ENCODE peak calls at places on chromosomes 3 and 15, in four cellular contexts. One of them, this sample, is unnamed.

GRCh38 chr3:136380530-136380929 is 130.4 kb downstream of the PCCB start:
- DNase-seq in body of pancreas: no peak
- DNase-seq in heart right ventricle: no peak
- DNase-seq in mesendoderm: no peak
- DNase-seq in this sample: no peak

GRCh38 chr3:108208831-108209230 is 13.4 kb downstream of the IFT57 start:
- DNase-seq in body of pancreas: no peak
- DNase-seq in heart right ventricle: no peak
- DNase-seq in mesendoderm: no peak
- DNase-seq in this sample: no peak

GRCh38 chr3:114624676-114625181 is 330.9 kb downstream of the TIGIT start:
- DNase-seq in body of pancreas: peak; percentile 86
- DNase-seq in heart right ventricle: peak; percentile 94
- DNase-seq in mesendoderm: peak; percentile 47
- DNase-seq in this sample: peak; percentile 96

GRCh38 chr3:55802816-55803215 is 315.7 kb upstream of the WNT5A start:
- DNase-seq in body of pancreas: no peak
- DNase-seq in heart right ventricle: no peak
- DNase-seq in mesendoderm: no peak
- DNase-seq in this sample: no peak

GRCh38 chr15:50485389-50485788 is 61.1 kb downstream of the USP50 start:
- DNase-seq in body of pancreas: no peak
- DNase-seq in heart right ventricle: no peak
- DNase-seq in mesendoderm: no peak
- DNase-seq in this sample: no peak

GRCh38 chr15:91897585-91898372 is 44.3 kb downstream of the SLCO3A1 start:
- DNase-seq in body of pancreas: no peak
- DNase-seq in heart right ventricle: no peak
- DNase-seq in mesendoderm: no peak
- DNase-seq in this sample: peak; percentile 71

GRCh38 chr3:135908225-135908624 is 57.3 kb upstream of the PPP2R3A start:
- DNase-seq in body of pancreas: peak; percentile 11
- DNase-seq in heart right ventricle: no peak
- DNase-seq in mesendoderm: peak; percentile 75
- DNase-seq in this sample: no peak

GRCh38 chr15:79310612-79310984 is 314 bp upstream of the TMED3 start:
- DNase-seq in body of pancreas: no peak
- DNase-seq in heart right ventricle: no peak
- DNase-seq in mesendoderm: peak; percentile 83
- DNase-seq in this sample: no peak

GRCh38 chr3:43691120-43692002 is 623 bp downstream of the ABHD5 start:
- DNase-seq in body of pancreas: peak; percentile 89
- DNase-seq in heart right ventricle: peak; percentile 66
- DNase-seq in mesendoderm: peak; percentile 81
- DNase-seq in this sample: peak; percentile 86

GRCh38 chr15:50238263-50238662 is 27.3 kb downstream of the HDC start:
- DNase-seq in body of pancreas: no peak
- DNase-seq in heart right ventricle: no peak
- DNase-seq in mesendoderm: no peak
- DNase-seq in this sample: no peak

GRCh38 chr15:47987908-47988532 is 132.8 kb upstream of the SLC24A5 start:
- DNase-seq in body of pancreas: peak; percentile 37
- DNase-seq in heart right ventricle: peak; percentile 47
- DNase-seq in mesendoderm: peak; percentile 86
- DNase-seq in this sample: no peak

GRCh38 chr3:129360224-129360623 is 68.2 kb downstream of the EFCAB12 start:
- DNase-seq in body of pancreas: no peak
- DNase-seq in heart right ventricle: no peak
- DNase-seq in mesendoderm: peak; percentile 79
- DNase-seq in this sample: no peak

GRCh38 chr3:40186508-40186907 is 123.0 kb upstream of the EIF1B start:
- DNase-seq in body of pancreas: peak; percentile 44
- DNase-seq in heart right ventricle: no peak
- DNase-seq in mesendoderm: no peak
- DNase-seq in this sample: no peak

GRCh38 chr3:3260870-3261269 is 81.4 kb upstream of the CRBN start:
- DNase-seq in body of pancreas: no peak
- DNase-seq in heart right ventricle: no peak
- DNase-seq in mesendoderm: no peak
- DNase-seq in this sample: no peak

GRCh38 chr15:39741258-39741657 is 41.4 kb downstream of the FSIP1 start:
- DNase-seq in body of pancreas: no peak
- DNase-seq in heart right ventricle: no peak
- DNase-seq in mesendoderm: no peak
- DNase-seq in this sample: no peak

GRCh38 chr15:76140069-76140454 is 80.3 kb downstream of the TMEM266 start:
- DNase-seq in body of pancreas: no peak
- DNase-seq in heart right ventricle: no peak
- DNase-seq in mesendoderm: peak; percentile 41
- DNase-seq in this sample: peak; percentile 41

GRCh38 chr3:126728680-126729079 is 24.6 kb downstream of the CHCHD6 start:
- DNase-seq in body of pancreas: no peak
- DNase-seq in heart right ventricle: no peak
- DNase-seq in mesendoderm: no peak
- DNase-seq in this sample: no peak

GRCh38 chr3:114447950-114448479 is 154.2 kb downstream of the TIGIT start:
- DNase-seq in body of pancreas: no peak
- DNase-seq in heart right ventricle: no peak
- DNase-seq in mesendoderm: no peak
- DNase-seq in this sample: no peak

GRCh38 chr15:66740802-66741201 is 38.8 kb downstream of the SMAD6 start:
- DNase-seq in body of pancreas: no peak
- DNase-seq in heart right ventricle: no peak
- DNase-seq in mesendoderm: no peak
- DNase-seq in this sample: peak; percentile 92

GRCh38 chr3:65732060-65732933 is 306.4 kb downstream of the MAGI1 start:
- DNase-seq in body of pancreas: no peak
- DNase-seq in heart right ventricle: peak; percentile 23
- DNase-seq in mesendoderm: peak; percentile 82
- DNase-seq in this sample: no peak

GRCh38 chr3:16824085-16824696 is 60.6 kb upstream of the PLCL2 start:
- DNase-seq in body of pancreas: no peak
- DNase-seq in heart right ventricle: no peak
- DNase-seq in mesendoderm: no peak
- DNase-seq in this sample: no peak

GRCh38 chr3:157667493-157667892 is 164.3 kb upstream of the VEPH1 start:
- DNase-seq in body of pancreas: no peak
- DNase-seq in heart right ventricle: no peak
- DNase-seq in mesendoderm: no peak
- DNase-seq in this sample: no peak

GRCh38 chr15:69703495-69704187 is 251.0 kb downstream of the RPLP1 start:
- DNase-seq in body of pancreas: no peak
- DNase-seq in heart right ventricle: no peak
- DNase-seq in mesendoderm: no peak
- DNase-seq in this sample: no peak

GRCh38 chr3:150765949-150766720 is 3.2 kb upstream of the SIAH2 start:
- DNase-seq in body of pancreas: no peak
- DNase-seq in heart right ventricle: no peak
- DNase-seq in mesendoderm: peak; percentile 76
- DNase-seq in this sample: no peak

GRCh38 chr15:66849746-66850077 is 147.7 kb downstream of the SMAD6 start:
- DNase-seq in body of pancreas: no peak
- DNase-seq in heart right ventricle: no peak
- DNase-seq in mesendoderm: peak; percentile 40
- DNase-seq in this sample: no peak

GRCh38 chr15:68930268-68931022 is at the start of gene SPESP1:
- DNase-seq in body of pancreas: peak; percentile 22
- DNase-seq in heart right ventricle: peak; percentile 49
- DNase-seq in mesendoderm: no peak
- DNase-seq in this sample: peak; percentile 69

GRCh38 chr3:13718437-13718836 is 161.4 kb downstream of the WNT7A start:
- DNase-seq in body of pancreas: no peak
- DNase-seq in heart right ventricle: peak; percentile 0
- DNase-seq in mesendoderm: no peak
- DNase-seq in this sample: no peak

GRCh38 chr3:39448506-39449233 is 18.8 kb upstream of the MOBP start:
- DNase-seq in body of pancreas: no peak
- DNase-seq in heart right ventricle: no peak
- DNase-seq in mesendoderm: no peak
- DNase-seq in this sample: no peak

GRCh38 chr15:49645937-49646336 is 25.1 kb downstream of the DTWD1 start:
- DNase-seq in body of pancreas: peak; percentile 31
- DNase-seq in heart right ventricle: no peak
- DNase-seq in mesendoderm: no peak
- DNase-seq in this sample: peak; percentile 18

GRCh38 chr3:126672741-126673140 is 17.8 kb upstream of the TXNRD3 start:
- DNase-seq in body of pancreas: no peak
- DNase-seq in heart right ventricle: no peak
- DNase-seq in mesendoderm: no peak
- DNase-seq in this sample: peak; percentile 56

GRCh38 chr15:66789029-66790025 is 87.3 kb downstream of the SMAD6 start:
- DNase-seq in body of pancreas: peak; percentile 65
- DNase-seq in heart right ventricle: no peak
- DNase-seq in mesendoderm: peak; percentile 83
- DNase-seq in this sample: peak; percentile 87

GRCh38 chr15:68249058-68249713 is 19.7 kb upstream of the CLN6 start:
- DNase-seq in body of pancreas: no peak
- DNase-seq in heart right ventricle: no peak
- DNase-seq in mesendoderm: no peak
- DNase-seq in this sample: no peak

GRCh38 chr3:174440741-174441587 is 418.2 kb upstream of the NAALADL2 start:
- DNase-seq in body of pancreas: peak; percentile 91
- DNase-seq in heart right ventricle: peak; percentile 85
- DNase-seq in mesendoderm: peak; percentile 95
- DNase-seq in this sample: peak; percentile 88

GRCh38 chr3:68972358-68972979 is 40.1 kb upstream of the TAFA4 start:
- DNase-seq in body of pancreas: peak; percentile 60
- DNase-seq in heart right ventricle: peak; percentile 36
- DNase-seq in mesendoderm: peak; percentile 88
- DNase-seq in this sample: peak; percentile 25

GRCh38 chr15:49064281-49064653 is 18.0 kb upstream of the SECISBP2L start:
- DNase-seq in body of pancreas: no peak
- DNase-seq in heart right ventricle: no peak
- DNase-seq in mesendoderm: peak; percentile 61
- DNase-seq in this sample: no peak

GRCh38 chr15:95459288-95459687 is 871.2 kb upstream of the NR2F2 start:
- DNase-seq in body of pancreas: no peak
- DNase-seq in heart right ventricle: no peak
- DNase-seq in mesendoderm: no peak
- DNase-seq in this sample: no peak

DNA sequence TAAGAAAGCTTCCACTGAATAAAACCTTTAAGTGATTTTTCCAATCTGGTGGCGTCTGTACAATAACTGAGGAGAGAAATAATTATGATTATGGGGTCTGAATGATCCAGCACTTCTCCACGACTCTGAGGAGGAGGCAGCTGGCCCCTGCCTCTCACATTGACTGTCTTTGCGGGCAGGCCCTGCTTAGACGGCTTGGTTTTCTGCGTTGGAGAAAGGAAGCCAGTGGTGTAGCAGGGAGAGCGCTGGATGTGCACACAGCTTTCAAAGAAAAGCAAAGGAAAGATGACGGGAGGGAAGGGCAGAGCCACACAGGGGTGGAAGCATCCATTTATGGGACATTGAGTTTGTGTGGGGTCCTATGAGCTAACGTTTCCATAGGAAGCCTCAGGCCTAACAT is 62.5 kb downstream of the MGLL start:
- DNase-seq in body of pancreas: no peak
- DNase-seq in heart right ventricle: no peak
- DNase-seq in mesendoderm: no peak
- DNase-seq in this sample: peak; percentile 10
- H3K4me1 ChIP-seq in body of pancreas: peaks cover 4% of the 10 kb centered on the region
- H3K4me1 ChIP-seq in heart right ventricle: peaks cover 71% of the 10 kb centered on the region
- H3K4me1 ChIP-seq in mesendoderm: no peaks in the 10 kb centered on the region
- H3K4me1 ChIP-seq in this sample: peaks cover 27% of the 10 kb centered on the region

GRCh38 chr15:90039996-90040395 is 38.9 kb downstream of the ZNF710 start:
- DNase-seq in body of pancreas: no peak
- DNase-seq in heart right ventricle: no peak
- DNase-seq in mesendoderm: no peak
- DNase-seq in this sample: no peak
- H3K4me1 ChIP-seq in body of pancreas: peaks cover 59% of the 10 kb centered on the region
- H3K4me1 ChIP-seq in heart right ventricle: peaks cover 36% of the 10 kb centered on the region
- H3K4me1 ChIP-seq in mesendoderm: peaks cover 26% of the 10 kb centered on the region
- H3K4me1 ChIP-seq in this sample: peaks cover 10% of the 10 kb centered on the region

GRCh38 chr15:33320017-33320416 is 9.2 kb downstream of the RYR3 start:
- DNase-seq in body of pancreas: no peak
- DNase-seq in heart right ventricle: no peak
- DNase-seq in mesendoderm: no peak
- DNase-seq in this sample: no peak

GRCh38 chr15:33326908-33327307 is 16.1 kb downstream of the RYR3 start:
- DNase-seq in body of pancreas: no peak
- DNase-seq in heart right ventricle: no peak
- DNase-seq in mesendoderm: no peak
- DNase-seq in this sample: no peak

GRCh38 chr15:33324609-33325008 is 13.8 kb downstream of the RYR3 start:
- DNase-seq in body of pancreas: no peak
- DNase-seq in heart right ventricle: no peak
- DNase-seq in mesendoderm: no peak
- DNase-seq in this sample: no peak

GRCh38 chr15:33322091-33322490 is 11.3 kb downstream of the RYR3 start:
- DNase-seq in body of pancreas: no peak
- DNase-seq in heart right ventricle: no peak
- DNase-seq in mesendoderm: no peak
- DNase-seq in this sample: no peak
- H3K4me1 ChIP-seq in body of pancreas: no peaks in the 10 kb centered on the region
- H3K4me1 ChIP-seq in heart right ventricle: no peaks in the 10 kb centered on the region
- H3K4me1 ChIP-seq in mesendoderm: peaks cover 2% of the 10 kb centered on the region
- H3K4me1 ChIP-seq in this sample: no peaks in the 10 kb centered on the region

DNA sequence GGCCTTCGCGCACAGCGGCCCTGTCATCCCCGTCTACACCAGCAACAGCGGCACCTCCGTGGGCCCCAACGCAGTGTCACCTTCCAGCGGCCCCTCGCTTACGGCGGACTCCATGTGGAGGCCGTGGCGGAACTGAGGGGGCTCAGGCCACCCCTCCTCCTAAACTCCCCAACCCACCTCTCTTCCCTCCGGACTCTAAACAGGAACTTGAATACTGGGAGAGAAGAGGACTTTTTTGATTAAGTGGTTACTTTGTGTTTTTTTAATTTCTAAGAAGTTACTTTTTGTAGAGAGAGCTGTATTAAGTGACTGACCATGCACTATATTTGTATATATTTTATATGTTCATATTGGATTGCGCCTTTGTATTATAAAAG is 2.1 kb downstream of the HES1 start:
- DNase-seq in body of pancreas: no peak
- DNase-seq in heart right ventricle: no peak
- DNase-seq in mesendoderm: no peak
- DNase-seq in this sample: no peak
- H3K4me1 ChIP-seq in body of pancreas: peaks cover 60% of the 10 kb centered on the region
- H3K4me1 ChIP-seq in heart right ventricle: peaks cover 62% of the 10 kb centered on the region
- H3K4me1 ChIP-seq in mesendoderm: peaks cover 10% of the 10 kb centered on the region
- H3K4me1 ChIP-seq in this sample: peaks cover 11% of the 10 kb centered on the region

DNA sequence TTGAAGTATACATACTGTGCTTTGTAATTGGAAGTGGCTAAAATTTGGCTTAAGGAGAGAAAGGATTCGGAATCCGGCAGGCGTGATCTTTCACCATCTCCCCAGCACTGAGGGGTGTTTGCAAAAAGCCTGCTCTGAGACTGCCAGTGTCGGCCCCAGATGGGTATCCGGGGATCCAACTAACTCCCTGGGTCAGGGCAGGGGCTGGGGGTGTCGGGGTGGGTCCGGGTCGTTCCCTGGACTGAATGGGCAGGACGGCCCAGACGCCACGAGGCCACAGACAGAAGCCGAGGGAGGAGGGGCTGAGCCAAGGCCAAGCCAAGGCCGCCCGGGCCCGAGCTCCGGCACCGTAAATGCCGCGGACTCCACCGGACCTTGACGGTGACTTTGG is 349 bp downstream of the PPIB start:
- DNase-seq in body of pancreas: no peak
- DNase-seq in heart right ventricle: no peak
- DNase-seq in mesendoderm: no peak
- DNase-seq in this sample: no peak
- H3K4me1 ChIP-seq in body of pancreas: peaks cover 55% of the 10 kb centered on the region
- H3K4me1 ChIP-seq in heart right ventricle: peaks cover 56% of the 10 kb centered on the region
- H3K4me1 ChIP-seq in mesendoderm: peaks cover 3% of the 10 kb centered on the region
- H3K4me1 ChIP-seq in this sample: peaks cover 11% of the 10 kb centered on the region

This sample was measured in right cardiac atrium.